ENCODE peak calls at places on chromosomes 13 and 19, in nine cellular contexts. J is PC-3, I is HCEC 1CT, X is AG04450, G is right lobe of liver, H is T-helper 2 cell, O is HFFc6, R is ELF-1, V is brain pericyte. P is an unnamed sample.

GRCh38 chr19:18562086-18562485 is 4.4 kb downstream of the KXD1 start:
- DNase-seq in O (no peak), V (no peak), I (no peak), R (no peak), X (no peak), J (no peak), H (no peak), G (no peak), P (no peak)

GRCh38 chr19:13018037-13018914 is 23.0 kb downstream of the NFIX start:
- DNase-seq in V (no peak), R (peak), I (peak), G (no peak), H (no peak), J (peak), X (no peak), O (no peak), P (no peak)

GRCh38 chr13:75769141-75769905 is 133.2 kb downstream of the LMO7 start:
- DNase-seq in R (no peak), J (no peak), O (no peak), I (no peak), G (no peak), X (no peak), V (no peak), H (no peak), P (peak)

GRCh38 chr19:38057954-38058690 is 151.1 kb downstream of the SIPA1L3 start:
- DNase-seq in I (no peak), R (peak), H (no peak), G (peak), O (no peak), V (no peak), J (peak), X (no peak), P (no peak)

GRCh38 chr13:54628383-54628782 is 1599.8 kb downstream of the OLFM4 start:
- DNase-seq in O (no peak), V (no peak), G (no peak), H (no peak), I (no peak), R (no peak), X (no peak), J (peak), P (no peak)

GRCh38 chr19:54464624-54465266 is 1.2 kb upstream of the LENG9 start:
- DNase-seq in O (peak), X (no peak), G (peak), H (peak), I (peak), R (peak), V (no peak), J (peak), P (no peak)

GRCh38 chr13:94251801-94252200 is 227.7 kb downstream of the DCT start:
- DNase-seq in X (no peak), O (no peak), G (no peak), J (no peak), I (no peak), H (no peak), V (peak), R (no peak), P (no peak)

GRCh38 chr19:17337675-17338439 is 504 bp downstream of the GTPBP3 start:
- DNase-seq in J (peak), H (peak), X (no peak), O (no peak), V (no peak), I (no peak), R (no peak), G (no peak), P (no peak)

GRCh38 chr13:30927595-30927994 is 4.9 kb upstream of the TEX26 start:
- DNase-seq in I (no peak), H (no peak), G (no peak), V (no peak), J (no peak), O (no peak), R (no peak), X (no peak), P (no peak)

GRCh38 chr13:45434556-45435371 is 16.6 kb upstream of the SLC25A30 start:
- DNase-seq in H (no peak), X (no peak), O (no peak), V (no peak), R (no peak), G (no peak), I (no peak), J (no peak), P (no peak)

GRCh38 chr19:2048959-2049740 is 1.9 kb downstream of the MKNK2 start:
- DNase-seq in I (no peak), H (no peak), X (no peak), J (no peak), O (no peak), V (no peak), G (no peak), R (no peak), P (no peak)

GRCh38 chr13:39132286-39132685 is 94.0 kb downstream of the NHLRC3 start:
- DNase-seq in J (peak), R (no peak), V (no peak), G (no peak), H (no peak), X (no peak), I (no peak), O (no peak), P (no peak)

GRCh38 chr13:76380436-76381065 is 505.7 kb downstream of the KCTD12 start:
- DNase-seq in I (no peak), G (no peak), J (no peak), O (no peak), R (no peak), H (no peak), X (no peak), V (no peak), P (no peak)

GRCh38 chr19:17762505-17763229 is 11.4 kb downstream of the FCHO1 start:
- DNase-seq in H (no peak), I (peak), J (peak), G (no peak), O (peak), V (no peak), X (no peak), R (peak), P (no peak)

GRCh38 chr13:36275190-36276002 is 22.2 kb downstream of the CCDC169 start:
- DNase-seq in R (no peak), H (no peak), X (peak), G (no peak), V (no peak), I (peak), O (peak), J (peak), P (no peak)

GRCh38 chr13:27406178-27406939 is 18.1 kb upstream of the GTF3A start:
- DNase-seq in X (no peak), R (no peak), I (peak), H (no peak), V (no peak), J (peak), O (peak), G (no peak), P (no peak)

GRCh38 chr13:102847272-102848234 is 1.7 kb downstream of the ERCC5 start:
- DNase-seq in V (no peak), I (peak), O (no peak), G (no peak), H (no peak), J (peak), R (peak), X (no peak), P (no peak)

GRCh38 chr19:29622191-29623070 is 16.3 kb downstream of the POP4 start:
- DNase-seq in J (peak), H (no peak), I (no peak), V (no peak), X (no peak), O (no peak), G (no peak), R (peak), P (no peak)

GRCh38 chr19:53394522-53394973 is 401 bp upstream of the ZNF765 start:
- DNase-seq in J (peak), X (no peak), R (peak), I (peak), V (no peak), H (no peak), G (peak), O (no peak), P (no peak)

GRCh38 chr19:3673506-3674439 is 26.5 kb downstream of the PIP5K1C start:
- DNase-seq in J (no peak), I (no peak), R (no peak), O (no peak), H (no peak), V (no peak), X (no peak), G (no peak), P (no peak)

GRCh38 chr13:39405107-39405506 is 197.9 kb downstream of the LHFPL6 start:
- DNase-seq in G (no peak), O (no peak), V (no peak), X (no peak), H (no peak), J (no peak), R (no peak), I (no peak), P (no peak)

GRCh38 chr19:48745208-48745995 is 1.3 kb downstream of the IZUMO1 start:
- DNase-seq in H (peak), V (no peak), O (peak), I (peak), R (peak), X (no peak), J (peak), G (no peak), P (no peak)

GRCh38 chr19:40365613-40366401 is 17.3 kb downstream of the PLD3 start:
- DNase-seq in I (peak), G (peak), J (peak), V (no peak), H (no peak), X (peak), O (no peak), R (peak), P (peak)

GRCh38 chr13:112616586-112617381 is 28.8 kb upstream of the TUBGCP3 start:
- DNase-seq in V (no peak), H (no peak), X (no peak), J (peak), O (peak), G (no peak), R (peak), I (peak), P (no peak)

GRCh38 chr13:44049546-44049945 is 169.8 kb downstream of the LACC1 start:
- DNase-seq in J (no peak), V (no peak), G (no peak), H (no peak), I (no peak), X (no peak), R (no peak), O (no peak), P (no peak)

GRCh38 chr13:108967371-108967770 is 338.0 kb downstream of the MYO16 start:
- DNase-seq in O (no peak), G (no peak), H (no peak), I (no peak), R (no peak), X (no peak), J (no peak), V (no peak), P (no peak)

GRCh38 chr19:42926781-42927180 is 9.1 kb upstream of the PSG6 start:
- DNase-seq in I (no peak), J (no peak), G (no peak), V (no peak), H (no peak), X (no peak), O (no peak), R (no peak), P (no peak)

GRCh38 chr19:57816652-57817051 is 1.9 kb upstream of the ZNF552 start:
- DNase-seq in O (no peak), J (no peak), V (no peak), I (no peak), X (no peak), R (no peak), H (no peak), G (no peak), P (no peak)

GRCh38 chr19:32318884-32319520 is 26.4 kb upstream of the ZNF507 start:
- DNase-seq in H (no peak), I (no peak), G (no peak), R (peak), V (no peak), O (no peak), J (peak), X (no peak), P (no peak)

P was measured in HFF-Myc.